ENCODE peak calls at places on chromosome 5, in eight cellular contexts. One of them, this sample, is unnamed.

GRCh38 chr5:180129291-180130190 is 58.0 kb upstream of the RNF130 start:
- DNase-seq in heart left ventricle: no peak
- DNase-seq in astrocyte of the spinal cord: no peak
- DNase-seq in tibial nerve: no peak
- DNase-seq in left lung: no peak
- DNase-seq in brain microvascular endothelial cell: no peak
- DNase-seq in PC-3: no peak
- DNase-seq in fibroblast of the aortic adventitia: no peak
- DNase-seq in this sample: no peak

GRCh38 chr5:179900206-179900605 is 7.5 kb downstream of the TBC1D9B start:
- DNase-seq in fibroblast of the aortic adventitia: no peak
- DNase-seq in astrocyte of the spinal cord: no peak
- DNase-seq in heart left ventricle: no peak
- DNase-seq in PC-3: no peak
- DNase-seq in tibial nerve: no peak
- DNase-seq in brain microvascular endothelial cell: no peak
- DNase-seq in left lung: no peak
- DNase-seq in this sample: no peak

GRCh38 chr5:177194278-177194677 is 60.7 kb downstream of the NSD1 start:
- DNase-seq in PC-3: peak; percentile 94
- DNase-seq in astrocyte of the spinal cord: peak; percentile 83
- DNase-seq in brain microvascular endothelial cell: peak; percentile 84
- DNase-seq in fibroblast of the aortic adventitia: peak; percentile 96
- DNase-seq in left lung: no peak
- DNase-seq in tibial nerve: no peak
- DNase-seq in heart left ventricle: no peak
- DNase-seq in this sample: peak; percentile 95

GRCh38 chr5:117645400-117645799 is 1070.8 kb upstream of the SEMA6A start:
- DNase-seq in fibroblast of the aortic adventitia: no peak
- DNase-seq in heart left ventricle: no peak
- DNase-seq in tibial nerve: no peak
- DNase-seq in PC-3: no peak
- DNase-seq in brain microvascular endothelial cell: no peak
- DNase-seq in astrocyte of the spinal cord: no peak
- DNase-seq in left lung: no peak
- DNase-seq in this sample: no peak

GRCh38 chr5:91235194-91235793 is 147.8 kb downstream of the ARRDC3 start:
- DNase-seq in fibroblast of the aortic adventitia: no peak
- DNase-seq in tibial nerve: no peak
- DNase-seq in left lung: no peak
- DNase-seq in PC-3: no peak
- DNase-seq in heart left ventricle: no peak
- DNase-seq in astrocyte of the spinal cord: no peak
- DNase-seq in brain microvascular endothelial cell: no peak
- DNase-seq in this sample: no peak

GRCh38 chr5:140214831-140215230 is 39.8 kb downstream of the CYSTM1 start:
- DNase-seq in tibial nerve: no peak
- DNase-seq in left lung: no peak
- DNase-seq in astrocyte of the spinal cord: peak; percentile 84
- DNase-seq in brain microvascular endothelial cell: peak; percentile 62
- DNase-seq in heart left ventricle: no peak
- DNase-seq in PC-3: peak; percentile 89
- DNase-seq in fibroblast of the aortic adventitia: peak; percentile 63
- DNase-seq in this sample: peak; percentile 62

GRCh38 chr5:132495063-132495671 is 4.6 kb upstream of the IRF1 start:
- DNase-seq in heart left ventricle: no peak
- DNase-seq in brain microvascular endothelial cell: no peak
- DNase-seq in tibial nerve: peak; percentile 13
- DNase-seq in fibroblast of the aortic adventitia: no peak
- DNase-seq in left lung: peak; percentile 51
- DNase-seq in PC-3: no peak
- DNase-seq in astrocyte of the spinal cord: no peak
- DNase-seq in this sample: no peak

GRCh38 chr5:177142029-177142681 is 8.6 kb downstream of the NSD1 start:
- DNase-seq in heart left ventricle: no peak
- DNase-seq in left lung: no peak
- DNase-seq in brain microvascular endothelial cell: no peak
- DNase-seq in tibial nerve: no peak
- DNase-seq in PC-3: no peak
- DNase-seq in fibroblast of the aortic adventitia: no peak
- DNase-seq in astrocyte of the spinal cord: no peak
- DNase-seq in this sample: no peak

GRCh38 chr5:134079748-134080581 is 34.5 kb upstream of the TCF7 start:
- DNase-seq in heart left ventricle: no peak
- DNase-seq in fibroblast of the aortic adventitia: no peak
- DNase-seq in brain microvascular endothelial cell: no peak
- DNase-seq in tibial nerve: no peak
- DNase-seq in astrocyte of the spinal cord: no peak
- DNase-seq in left lung: no peak
- DNase-seq in PC-3: no peak
- DNase-seq in this sample: no peak

GRCh38 chr5:93395891-93396465 is 185.0 kb downstream of the NR2F1-AS1 start:
- DNase-seq in heart left ventricle: no peak
- DNase-seq in astrocyte of the spinal cord: no peak
- DNase-seq in left lung: no peak
- DNase-seq in brain microvascular endothelial cell: no peak
- DNase-seq in fibroblast of the aortic adventitia: peak; percentile 61
- DNase-seq in tibial nerve: no peak
- DNase-seq in PC-3: no peak
- DNase-seq in this sample: peak; percentile 15

GRCh38 chr5:180799902-180800801 is 2.5 kb downstream of the MGAT1 start:
- DNase-seq in brain microvascular endothelial cell: peak; percentile 82
- DNase-seq in PC-3: peak; percentile 92
- DNase-seq in left lung: no peak
- DNase-seq in tibial nerve: no peak
- DNase-seq in heart left ventricle: no peak
- DNase-seq in fibroblast of the aortic adventitia: peak; percentile 70
- DNase-seq in astrocyte of the spinal cord: peak; percentile 77
- DNase-seq in this sample: peak; percentile 58

GRCh38 chr5:37668524-37669047 is 171.3 kb downstream of the GDNF start:
- DNase-seq in fibroblast of the aortic adventitia: peak; percentile 95
- DNase-seq in tibial nerve: no peak
- DNase-seq in left lung: peak; percentile 30
- DNase-seq in brain microvascular endothelial cell: peak; percentile 99
- DNase-seq in PC-3: peak; percentile 99
- DNase-seq in astrocyte of the spinal cord: peak; percentile 98
- DNase-seq in heart left ventricle: peak; percentile 62
- DNase-seq in this sample: peak; percentile 96

GRCh38 chr5:78638973-78639669 is 9.5 kb downstream of the LHFPL2 start:
- DNase-seq in heart left ventricle: no peak
- DNase-seq in left lung: no peak
- DNase-seq in tibial nerve: no peak
- DNase-seq in fibroblast of the aortic adventitia: no peak
- DNase-seq in astrocyte of the spinal cord: no peak
- DNase-seq in PC-3: no peak
- DNase-seq in brain microvascular endothelial cell: no peak
- DNase-seq in this sample: no peak

GRCh38 chr5:167812871-167813270 is 478.6 kb upstream of the WWC1 start:
- DNase-seq in fibroblast of the aortic adventitia: no peak
- DNase-seq in tibial nerve: no peak
- DNase-seq in left lung: no peak
- DNase-seq in heart left ventricle: no peak
- DNase-seq in astrocyte of the spinal cord: no peak
- DNase-seq in PC-3: no peak
- DNase-seq in brain microvascular endothelial cell: no peak
- DNase-seq in this sample: no peak

GRCh38 chr5:131536211-131536826 is 98.7 kb downstream of the RAPGEF6 start:
- DNase-seq in fibroblast of the aortic adventitia: peak; percentile 26
- DNase-seq in heart left ventricle: no peak
- DNase-seq in left lung: no peak
- DNase-seq in brain microvascular endothelial cell: peak; percentile 34
- DNase-seq in astrocyte of the spinal cord: peak; percentile 73
- DNase-seq in tibial nerve: no peak
- DNase-seq in PC-3: no peak
- DNase-seq in this sample: peak; percentile 52

DNA sequence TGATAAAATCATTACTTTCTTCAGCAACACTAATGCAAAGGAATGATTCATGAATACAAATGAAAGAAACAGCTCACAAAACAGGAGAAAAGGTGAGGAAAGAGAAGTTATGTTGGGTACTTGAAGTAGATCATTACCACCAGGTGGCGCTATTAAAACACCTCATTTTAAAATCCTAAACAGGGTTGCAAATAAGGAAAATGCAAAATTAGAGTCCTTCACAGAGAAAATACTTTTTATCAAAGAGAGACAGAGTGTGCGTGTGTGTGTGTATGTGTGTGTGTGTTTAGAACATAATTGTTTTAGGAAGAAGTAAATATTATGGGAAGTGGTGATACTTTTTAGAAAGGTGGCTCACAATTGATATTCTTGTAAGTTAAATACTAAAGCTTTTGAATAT is 49.5 kb upstream of the CD180 start:
- DNase-seq in heart left ventricle: no peak
- DNase-seq in astrocyte of the spinal cord: peak; percentile 92
- DNase-seq in PC-3: peak; percentile 70
- DNase-seq in fibroblast of the aortic adventitia: peak; percentile 94
- DNase-seq in tibial nerve: no peak
- DNase-seq in brain microvascular endothelial cell: peak; percentile 60
- DNase-seq in left lung: no peak
- DNase-seq in this sample: peak; percentile 95
- H3K4me3 ChIP-seq in heart left ventricle: no peak overlapping the region
- H3K4me3 ChIP-seq in astrocyte of the spinal cord: no peak overlapping the region
- H3K4me3 ChIP-seq in PC-3: no peak overlapping the region
- H3K4me3 ChIP-seq in fibroblast of the aortic adventitia: no peak overlapping the region
- H3K4me3 ChIP-seq in tibial nerve: no peak overlapping the region
- H3K4me3 ChIP-seq in brain microvascular endothelial cell: no peak overlapping the region
- H3K4me3 ChIP-seq in left lung: no peak overlapping the region
- H3K4me3 ChIP-seq in this sample: no peak overlapping the region

DNA sequence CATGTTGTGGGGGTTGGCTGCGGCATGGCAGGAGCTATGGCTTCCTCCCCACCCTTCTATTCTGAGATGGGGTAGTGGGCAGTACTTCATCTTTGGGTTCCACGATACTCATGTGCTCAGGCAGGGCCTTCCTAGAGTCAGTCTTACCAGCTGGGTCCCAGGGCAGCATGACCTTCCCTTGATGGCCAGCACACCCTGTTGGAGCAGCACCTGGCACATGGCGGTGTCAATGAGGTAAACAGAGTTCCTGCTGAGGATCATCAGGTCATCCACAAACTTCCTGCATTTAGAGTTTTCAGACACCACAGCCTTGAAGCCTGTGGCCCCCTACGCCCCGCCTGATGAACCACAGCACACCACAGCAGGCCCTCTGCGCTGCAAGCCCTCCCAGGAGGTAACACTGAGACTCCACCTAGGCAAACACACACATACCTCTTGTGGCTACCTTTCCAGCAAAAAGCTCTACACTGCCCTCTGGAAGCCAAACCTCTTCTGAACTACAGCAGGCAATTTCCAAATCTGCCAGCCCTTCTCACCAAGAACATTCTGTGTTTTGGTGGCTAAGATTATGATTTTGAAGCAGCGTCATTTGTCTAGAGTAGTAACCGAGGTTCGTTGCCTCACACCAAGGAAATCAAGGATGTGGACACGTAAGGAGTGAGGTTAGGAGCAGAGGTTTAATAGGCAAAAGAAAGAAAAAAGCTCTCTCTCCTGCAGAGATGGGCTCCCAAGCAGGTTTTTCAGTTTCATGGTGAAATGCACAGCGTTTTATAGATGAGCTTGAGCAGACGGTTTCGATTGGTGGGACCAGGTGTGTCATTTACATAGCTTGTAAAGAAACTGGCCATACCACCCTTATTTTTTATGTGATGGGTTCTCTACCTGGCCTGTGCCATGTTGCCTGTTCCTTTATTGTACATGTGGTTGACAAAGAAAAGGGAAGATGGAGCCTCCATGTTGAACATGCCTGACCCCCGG is 20.3 kb upstream of the TMEM174 start:
- DNase-seq in astrocyte of the spinal cord: no peak
- DNase-seq in PC-3: peak; percentile 20
- DNase-seq in brain microvascular endothelial cell: no peak
- DNase-seq in left lung: no peak
- DNase-seq in tibial nerve: no peak
- DNase-seq in heart left ventricle: no peak
- DNase-seq in fibroblast of the aortic adventitia: no peak
- DNase-seq in this sample: no peak
- TF ChIP-seq CTCF in astrocyte of the spinal cord: no peak
- TF ChIP-seq CTCF in PC-3: peak; percentile 29
- TF ChIP-seq CTCF in brain microvascular endothelial cell: peak; percentile 23
- TF ChIP-seq CTCF in left lung: no peak
- TF ChIP-seq CTCF in tibial nerve: no peak
- TF ChIP-seq CTCF in heart left ventricle: no peak
- TF ChIP-seq CTCF in fibroblast of the aortic adventitia: no peak
- TF ChIP-seq CTCF in this sample: peak; percentile 12

DNA sequence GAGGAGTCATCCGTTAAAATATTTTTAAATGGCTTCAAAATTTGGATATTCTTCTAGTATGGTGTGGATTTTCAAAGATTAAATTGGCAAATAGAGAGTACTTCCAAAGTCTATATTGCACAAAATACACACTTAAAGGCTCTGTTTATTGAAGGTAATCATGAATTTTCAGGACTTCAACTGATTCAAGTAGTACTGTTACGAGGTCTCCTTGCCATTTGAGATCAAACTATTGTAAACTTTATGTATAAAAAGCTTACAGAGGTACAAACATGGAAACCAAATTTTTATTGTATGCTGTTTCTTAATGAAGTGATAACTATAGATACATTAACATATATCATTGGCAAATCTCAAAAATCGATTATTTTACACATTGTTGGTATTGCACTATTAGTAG is 2.5 kb downstream of the ERBIN start:
- DNase-seq in heart left ventricle: no peak
- DNase-seq in fibroblast of the aortic adventitia: no peak
- DNase-seq in astrocyte of the spinal cord: no peak
- DNase-seq in brain microvascular endothelial cell: no peak
- DNase-seq in PC-3: no peak
- DNase-seq in tibial nerve: no peak
- DNase-seq in left lung: no peak
- DNase-seq in this sample: no peak
- H3K4me3 ChIP-seq in heart left ventricle: peak overlapping the region; percentile 97
- H3K4me3 ChIP-seq in fibroblast of the aortic adventitia: peak overlapping the region; percentile 82
- H3K4me3 ChIP-seq in astrocyte of the spinal cord: peak overlapping the region; percentile 56
- H3K4me3 ChIP-seq in brain microvascular endothelial cell: peak overlapping the region; percentile 71
- H3K4me3 ChIP-seq in PC-3: peak overlapping the region; percentile 88
- H3K4me3 ChIP-seq in tibial nerve: peak overlapping the region; percentile 93
- H3K4me3 ChIP-seq in left lung: peak overlapping the region; percentile 83
- H3K4me3 ChIP-seq in this sample: peak overlapping the region; percentile 71

DNA sequence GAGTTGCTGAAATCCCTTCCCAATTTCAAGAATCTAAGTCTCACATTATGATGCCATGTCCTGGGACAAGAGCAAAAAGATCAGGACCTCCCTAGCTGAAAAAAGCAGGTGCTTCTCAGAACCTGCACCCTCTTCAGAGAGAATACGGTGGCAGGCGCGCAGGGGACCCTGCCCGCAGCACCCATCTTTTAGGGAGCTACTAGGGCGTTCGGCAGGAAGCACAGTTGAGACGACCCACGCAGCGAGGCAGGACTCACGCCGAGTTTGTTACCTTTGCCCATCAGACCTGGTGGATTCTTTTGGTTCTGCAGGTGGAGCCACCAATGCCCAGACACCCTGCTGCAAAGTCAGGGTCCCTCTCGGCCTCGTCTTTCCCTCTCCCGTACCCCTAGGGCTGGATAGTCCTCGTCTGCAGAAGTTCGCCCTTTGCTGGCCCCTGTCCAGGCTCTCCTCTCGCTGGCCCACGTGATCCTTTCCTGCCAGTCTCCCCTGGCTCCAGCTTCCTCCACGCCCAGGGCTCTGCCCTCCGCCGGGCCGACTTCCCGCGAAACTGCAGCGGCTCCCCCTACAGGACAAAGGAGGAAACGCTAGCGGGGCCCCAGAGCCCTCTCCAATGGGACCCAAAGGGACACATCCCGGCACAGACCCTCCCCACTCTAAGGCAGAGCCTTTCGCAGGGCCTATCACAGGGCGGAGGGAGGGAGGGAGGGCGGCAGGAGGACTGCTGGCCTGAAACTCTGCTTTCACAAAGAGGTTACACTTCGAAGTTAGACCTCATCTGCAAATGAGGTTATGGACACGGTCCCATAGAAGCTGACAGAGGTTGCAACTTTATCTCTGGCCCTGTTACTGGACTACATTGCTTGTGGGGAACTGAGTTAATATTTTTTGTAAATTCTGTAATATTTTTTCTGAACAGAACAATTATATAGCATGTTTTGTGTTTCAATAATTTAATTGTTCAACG is 28.8 kb downstream of the TMEM174 start:
- DNase-seq in fibroblast of the aortic adventitia: peak; percentile 64
- DNase-seq in PC-3: peak; percentile 85
- DNase-seq in left lung: peak; percentile 93
- DNase-seq in brain microvascular endothelial cell: peak; percentile 53
- DNase-seq in tibial nerve: peak; percentile 46
- DNase-seq in heart left ventricle: peak; percentile 69
- DNase-seq in astrocyte of the spinal cord: peak; percentile 57
- DNase-seq in this sample: peak; percentile 71
- TF ChIP-seq CTCF in fibroblast of the aortic adventitia: peak; percentile 85
- TF ChIP-seq CTCF in PC-3: peak; percentile 79
- TF ChIP-seq CTCF in left lung: peak; percentile 81
- TF ChIP-seq CTCF in brain microvascular endothelial cell: peak; percentile 92
- TF ChIP-seq CTCF in tibial nerve: peak; percentile 70
- TF ChIP-seq CTCF in heart left ventricle: peak; percentile 63
- TF ChIP-seq CTCF in astrocyte of the spinal cord: peak; percentile 89
- TF ChIP-seq CTCF in this sample: peak; percentile 69

This sample was measured in fibroblast of pulmonary artery.